ENCODE peak calls at places on chromosomes 1 and 21, in nine cellular contexts. I, E, A, H, M, Q, J, Z and O are unnamed samples.
A peak's percentile ranks its signal among the peaks of the same experiment; 100 is the strongest.

GRCh38 chr1:44603718-44604117 is 70.6 kb downstream of the TMEM53 start:
- DNase-seq in Q (no peak), J (no peak), Z (no peak), E (no peak), I (no peak), M (no peak), A (no peak), H (no peak), O (no peak)

GRCh38 chr1:6998267-6998666 is 213.0 kb downstream of the CAMTA1 start:
- DNase-seq in J (no peak), A (no peak), Z (no peak), I (no peak), M (no peak), Q (peak; percentile 60), H (no peak), E (no peak), O (no peak)

GRCh38 chr1:203046984-203047630 is 20.8 kb downstream of the PPFIA4 start:
- DNase-seq in I (no peak), E (no peak), H (no peak), M (no peak), A (no peak), Q (no peak), Z (no peak), J (no peak), O (no peak)

GRCh38 chr1:67019600-67020136 is 34.3 kb downstream of the SLC35D1 start:
- DNase-seq in Q (no peak), Z (peak; percentile 49), J (no peak), I (no peak), H (no peak), E (no peak), A (no peak), M (no peak), O (no peak)

GRCh38 chr1:1075148-1075935 is 1.2 kb upstream of the RNF223 start:
- DNase-seq in E (no peak), Q (no peak), J (peak; percentile 41), I (no peak), Z (no peak), H (no peak), M (no peak), A (no peak), O (no peak)

GRCh38 chr1:35707253-35708178 is 11.2 kb downstream of the C1orf216 start:
- DNase-seq in I (peak; percentile 46), M (no peak), E (peak; percentile 14), Q (peak; percentile 68), A (no peak), Z (no peak), H (peak; percentile 47), J (no peak), O (no peak)

GRCh38 chr1:42259739-42260064 is 75.3 kb downstream of the FOXJ3 start:
- DNase-seq in I (no peak), J (no peak), Z (no peak), M (no peak), Q (no peak), E (no peak), H (no peak), A (no peak), O (no peak)

GRCh38 chr21:29221259-29221744 is 77.4 kb upstream of the BACH1 start:
- DNase-seq in H (no peak), E (no peak), I (no peak), A (no peak), M (no peak), Z (no peak), J (no peak), Q (no peak), O (no peak)

GRCh38 chr1:219666242-219666641 is 53.3 kb upstream of the ZC3H11B start:
- DNase-seq in M (no peak), H (no peak), I (no peak), Q (no peak), A (no peak), J (no peak), E (no peak), Z (no peak), O (no peak)

GRCh38 chr1:234611153-234611798 is 1.3 kb upstream of the IRF2BP2 start:
- DNase-seq in E (no peak), J (no peak), M (peak; percentile 86), H (no peak), Q (peak; percentile 88), I (peak; percentile 84), A (no peak), Z (peak; percentile 48), O (peak; percentile 83)

GRCh38 chr1:156524481-156524869 is 23.9 kb upstream of the MEF2D start:
- DNase-seq in Z (no peak), A (no peak), E (peak; percentile 32), M (peak; percentile 8), Q (no peak), I (peak; percentile 63), H (no peak), J (no peak), O (peak; percentile 51)

GRCh38 chr1:184691719-184692324 is 62.8 kb downstream of the EDEM3 start:
- DNase-seq in J (no peak), H (no peak), Q (peak; percentile 36), I (no peak), A (no peak), Z (peak; percentile 49), E (no peak), M (no peak), O (peak; percentile 42)

GRCh38 chr1:64320470-64320869 is 117.0 kb downstream of the UBE2U start:
- DNase-seq in Q (no peak), A (no peak), E (no peak), J (peak; percentile 48), Z (no peak), M (no peak), I (no peak), H (no peak), O (no peak)

GRCh38 chr1:210726621-210727020 is 397.9 kb downstream of the HHAT start:
- DNase-seq in Q (peak; percentile 58), E (no peak), Z (no peak), A (no peak), J (no peak), M (no peak), H (peak; percentile 42), I (peak; percentile 55), O (peak; percentile 25)

GRCh38 chr21:45224189-45224938 is 63.3 kb downstream of the POFUT2 start:
- DNase-seq in A (peak; percentile 46), Q (no peak), E (no peak), I (peak; percentile 81), H (no peak), J (no peak), Z (no peak), M (no peak), O (no peak)

GRCh38 chr1:3386603-3387002 is 67.9 kb upstream of the ARHGEF16 start:
- DNase-seq in M (no peak), H (no peak), Q (no peak), I (no peak), E (no peak), J (no peak), Z (no peak), A (no peak), O (no peak)

GRCh38 chr21:45555557-45556301 is 13.5 kb upstream of the SLC19A1 start:
- DNase-seq in J (peak; percentile 90), Q (peak; percentile 93), M (no peak), H (peak; percentile 70), I (peak; percentile 69), A (no peak), Z (peak; percentile 26), E (no peak), O (peak; percentile 86)

GRCh38 chr1:5242850-5243249 is 588.4 kb downstream of the AJAP1 start:
- DNase-seq in Q (no peak), Z (no peak), A (no peak), H (no peak), E (no peak), J (no peak), I (no peak), M (no peak), O (no peak)

GRCh38 chr1:24861821-24862727 is 68.0 kb downstream of the RUNX3 start:
- DNase-seq in H (no peak), I (no peak), Z (no peak), Q (peak; percentile 26), A (no peak), E (no peak), J (no peak), M (no peak), O (no peak)

GRCh38 chr1:22710688-22711024 is at the start of gene EPHB2:
- DNase-seq in M (no peak), Z (no peak), H (peak; percentile 47), E (no peak), A (no peak), Q (no peak), I (no peak), J (no peak), O (no peak)

GRCh38 chr1:34070201-34070836 is 94.7 kb downstream of the CSMD2 start:
- DNase-seq in I (no peak), H (no peak), Q (no peak), A (no peak), M (no peak), E (no peak), J (no peak), Z (peak; percentile 21), O (no peak)

GRCh38 chr21:42550817-42551216 is 37.2 kb downstream of the SLC37A1 start:
- DNase-seq in A (no peak), Z (no peak), E (no peak), I (no peak), H (no peak), M (no peak), Q (peak; percentile 24), J (no peak), O (no peak)

GRCh38 chr21:34884346-34884929 is 164.7 kb downstream of the RUNX1 start:
- DNase-seq in H (no peak), Q (no peak), I (no peak), E (no peak), J (no peak), Z (no peak), M (no peak), A (no peak), O (no peak)

GRCh38 chr1:153881764-153882163 is 41.0 kb downstream of the GATAD2B start:
- DNase-seq in M (no peak), J (no peak), H (no peak), E (no peak), Q (no peak), Z (peak; percentile 13), I (no peak), A (no peak), O (no peak)

GRCh38 chr1:150917387-150917786 is 8.8 kb upstream of the SETDB1 start:
- DNase-seq in M (no peak), A (no peak), H (no peak), J (no peak), I (no peak), Z (no peak), E (no peak), Q (no peak), O (no peak)

GRCh38 chr21:21690068-21690665 is 692.0 kb downstream of the NCAM2 start:
- DNase-seq in Q (no peak), E (no peak), Z (no peak), I (no peak), A (no peak), J (no peak), M (no peak), H (no peak), O (no peak)

GRCh38 chr1:30318413-30318812 is 405.0 kb downstream of the MATN1 start:
- DNase-seq in Q (no peak), H (no peak), E (no peak), A (no peak), J (no peak), M (no peak), I (no peak), Z (no peak), O (no peak)